ENCODE peak calls at places on chromosomes 3 and 15, in six cellular contexts. L is spleen, S is GM23338, Y is HCT116, U is stomach, K is vagina. C is an unnamed sample. For H3K4me1, the result is how much of the 10 kb centered on the place peaks cover.

GRCh38 chr3:189277711-189278110 is 105.9 kb downstream of the TPRG1 start:
- DNase-seq in L (no peak), K (no peak), Y (no peak), U (no peak), S (no peak), C (no peak)

GRCh38 chr3:55487376-55488241 is 503 bp upstream of the WNT5A start:
- DNase-seq in U (no peak), Y (no peak), S (peak), L (no peak), K (no peak), C (peak)

GRCh38 chr15:61681038-61681418 is 379.2 kb downstream of the VPS13C start:
- DNase-seq in U (no peak), Y (no peak), K (no peak), L (no peak), S (peak), C (no peak)

GRCh38 chr3:184466413-184466960 is 86.6 kb downstream of the CHRD start:
- DNase-seq in S (no peak), U (no peak), K (no peak), Y (no peak), L (no peak), C (peak)

GRCh38 chr3:179452166-179452544 is 885 bp upstream of the GNB4 start:
- DNase-seq in U (no peak), K (no peak), L (no peak), Y (no peak), S (peak), C (no peak)

GRCh38 chr3:11734-12133 is 184.8 kb upstream of the CHL1 start:
- DNase-seq in L (peak), S (peak), U (no peak), Y (no peak), K (no peak), C (no peak)

GRCh38 chr3:191383104-191383503 is 52.8 kb upstream of the UTS2B start:
- DNase-seq in S (no peak), Y (no peak), U (no peak), L (no peak), K (no peak), C (no peak)

GRCh38 chr15:101807345-101807945 is 4.1 kb downstream of the OR4F6 start:
- DNase-seq in K (no peak), U (no peak), S (no peak), L (no peak), Y (no peak), C (no peak)

GRCh38 chr15:59792359-59792758 is 103.2 kb upstream of the BNIP2 start:
- DNase-seq in U (no peak), L (no peak), Y (no peak), K (no peak), S (peak), C (no peak)

GRCh38 chr3:69385033-69385722 is 710 bp downstream of the FRMD4B start:
- DNase-seq in U (no peak), K (no peak), Y (no peak), L (no peak), S (no peak), C (no peak)

GRCh38 chr15:75758071-75758872 is 45.6 kb upstream of the CSPG4 start:
- DNase-seq in U (peak), Y (peak), L (peak), S (peak), K (no peak), C (peak)

GRCh38 chr15:46441294-46442062 is 806.6 kb downstream of the SQOR start:
- DNase-seq in Y (no peak), U (no peak), K (no peak), S (no peak), L (no peak), C (no peak)

GRCh38 chr3:58986654-58987053 is 63.2 kb downstream of the CFAP20DC start:
- DNase-seq in U (no peak), K (no peak), L (no peak), Y (no peak), S (no peak), C (no peak)

GRCh38 chr3:88188436-88188835 is 38.7 kb downstream of the C3orf38 start:
- DNase-seq in L (no peak), U (no peak), Y (no peak), S (no peak), K (no peak), C (no peak)

GRCh38 chr3:71421820-71422566 is 161.5 kb downstream of the FOXP1 start:
- DNase-seq in L (peak), K (no peak), S (no peak), Y (no peak), U (no peak), C (no peak)

GRCh38 chr15:32688151-32688639 is 29.6 kb upstream of the GREM1 start:
- DNase-seq in U (peak), Y (no peak), K (no peak), L (no peak), S (no peak), C (no peak)

GRCh38 chr3:104536715-104537114 is 830.0 kb upstream of the ALCAM start:
- DNase-seq in U (no peak), S (no peak), L (no peak), K (no peak), Y (no peak), C (no peak)

GRCh38 chr3:185979721-185980121 is 41.9 kb upstream of the TRA2B start:
- DNase-seq in K (no peak), L (no peak), U (no peak), Y (no peak), S (peak), C (no peak)

GRCh38 chr3:52204337-52205073 is 6.5 kb downstream of the ALAS1 start:
- DNase-seq in S (no peak), K (no peak), U (peak), Y (no peak), L (peak), C (peak)

GRCh38 chr15:93042691-93043378 is 46.2 kb downstream of the RGMA start:
- DNase-seq in K (no peak), Y (no peak), L (peak), S (no peak), U (no peak), C (no peak)

GRCh38 chr3:169863458-169863899 is 6.3 kb downstream of the LRRC31 start:
- DNase-seq in S (peak), U (peak), Y (peak), K (no peak), L (no peak), C (peak)

GRCh38 chr3:30747771-30748281 is 141.4 kb downstream of the TGFBR2 start:
- DNase-seq in U (no peak), K (no peak), Y (peak), L (no peak), S (peak), C (no peak)

GRCh38 chr3:147655236-147655635 is 246.1 kb downstream of the ZIC1 start:
- DNase-seq in S (no peak), L (no peak), Y (no peak), U (no peak), K (no peak), C (no peak)

GRCh38 chr15:66830358-66830757 is 128.3 kb downstream of the SMAD6 start:
- DNase-seq in S (no peak), K (no peak), U (no peak), L (no peak), Y (no peak), C (no peak)

DNA sequence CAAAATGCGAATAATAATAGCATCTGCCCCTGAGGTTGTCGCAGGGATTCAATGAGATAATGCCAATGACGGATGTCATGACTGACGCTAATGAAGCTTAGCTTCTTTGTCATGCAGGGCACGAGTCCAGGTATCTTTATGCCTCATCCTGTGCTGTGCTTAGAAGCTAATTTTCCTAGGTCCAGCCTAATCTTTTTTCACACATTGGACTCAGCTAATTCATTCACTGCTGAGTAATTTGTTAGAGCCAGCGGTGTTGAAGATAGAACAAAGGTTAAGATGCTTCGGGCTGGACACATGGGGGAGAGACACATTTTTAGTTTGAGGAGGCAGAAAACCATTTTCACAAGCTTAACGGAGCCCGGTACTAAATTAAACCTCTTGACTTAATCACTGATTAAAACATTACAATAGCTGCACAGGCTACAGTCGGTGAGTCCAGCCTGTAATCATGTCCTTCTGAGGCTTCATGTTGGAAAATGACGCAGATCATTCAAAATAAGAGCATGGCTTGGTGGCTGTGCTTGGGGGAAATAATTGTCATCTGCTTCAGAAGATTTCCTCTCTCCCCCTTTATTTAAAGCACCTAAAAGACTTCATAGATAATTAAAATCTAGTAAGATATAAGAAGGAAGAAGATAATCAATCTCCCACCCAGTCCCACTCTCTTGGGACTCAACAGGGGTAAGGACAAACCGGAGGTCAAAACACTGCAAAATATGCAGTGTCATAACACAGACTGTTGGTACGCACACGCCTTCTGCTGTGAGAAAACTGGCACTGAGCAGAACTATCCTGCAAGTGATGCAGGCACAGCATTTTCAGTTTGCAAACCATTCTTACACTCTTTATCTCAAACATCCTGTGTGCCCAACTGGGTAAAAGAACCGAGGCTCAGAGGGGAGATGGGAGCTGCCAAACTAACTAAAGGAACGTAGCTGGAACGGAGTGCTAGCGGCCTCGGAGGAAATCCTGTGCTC is 3.3 kb upstream of the CCDC174 start:
- DNase-seq in K (no peak), L (no peak), S (no peak), U (no peak), Y (no peak), C (no peak)
- TF ChIP-seq POLR2AphosphoS5 in K (no peak), L (no peak), S (no peak), U (no peak), Y (no peak), C (no peak)

GRCh38 chr15:90062023-90062728 is 40.1 kb downstream of the IDH2 start:
- DNase-seq in L (no peak), S (peak), Y (no peak), K (no peak), U (peak), C (peak)
- H3K4me1 ChIP-seq in L (half or more), S (under half), Y (under half), K (half or more), U (half or more), C (half or more)

DNA sequence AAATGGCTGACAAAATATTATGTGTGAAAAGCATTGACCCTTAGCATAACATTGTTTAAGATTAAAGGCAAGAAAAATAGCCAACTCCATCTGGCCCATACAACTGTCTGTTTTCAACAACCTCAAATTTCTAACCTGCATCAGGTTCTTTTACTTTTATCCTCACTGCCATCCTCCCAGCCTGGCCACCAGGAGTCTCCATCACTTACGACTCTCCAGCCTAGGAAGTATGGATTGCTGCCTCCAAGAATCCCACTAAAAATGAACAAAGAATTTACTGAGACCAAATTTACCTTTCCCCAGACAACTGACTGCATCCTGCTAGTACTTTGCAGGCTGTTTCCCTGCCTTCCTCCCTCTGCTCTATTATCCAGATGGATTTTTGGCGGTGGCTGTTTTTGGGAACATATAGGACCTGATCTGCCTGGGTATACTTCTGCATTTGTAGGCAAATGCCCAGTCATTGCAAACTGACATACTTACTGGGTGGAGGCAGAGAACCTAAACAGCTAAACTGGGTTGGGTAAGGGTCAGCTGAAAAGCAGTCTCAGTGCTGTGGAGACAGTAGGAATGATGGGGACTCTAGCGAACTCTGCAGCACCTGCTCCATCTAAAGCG is 144.2 kb downstream of the GHSR start:
- DNase-seq in K (no peak), Y (no peak), L (no peak), U (no peak), S (peak), C (no peak)
- H3K4me3 ChIP-seq in K (no peak), Y (no peak), L (no peak), U (no peak), S (no peak), C (no peak)

GRCh38 chr3:28901029-28901428 is 379.8 kb upstream of the RBMS3 start:
- DNase-seq in S (no peak), K (no peak), U (no peak), L (no peak), Y (no peak), C (no peak)
- TF ChIP-seq POLR2AphosphoS5 in S (no peak), K (no peak), U (no peak), L (no peak), Y (no peak), C (no peak)

GRCh38 chr3:160556141-160556540 is 9.2 kb downstream of the KPNA4 start:
- DNase-seq in K (no peak), S (no peak), U (no peak), Y (no peak), L (no peak), C (no peak)

GRCh38 chr3:160562952-160563351 is 2.4 kb downstream of the KPNA4 start:
- DNase-seq in U (no peak), Y (no peak), L (no peak), S (no peak), K (no peak), C (no peak)

GRCh38 chr3:160554980-160555379 is 10.4 kb downstream of the KPNA4 start:
- DNase-seq in U (no peak), K (no peak), S (no peak), L (no peak), Y (no peak), C (no peak)

GRCh38 chr3:160553829-160554228 is 11.5 kb downstream of the KPNA4 start:
- DNase-seq in S (no peak), L (no peak), U (no peak), K (no peak), Y (no peak), C (no peak)

DNA sequence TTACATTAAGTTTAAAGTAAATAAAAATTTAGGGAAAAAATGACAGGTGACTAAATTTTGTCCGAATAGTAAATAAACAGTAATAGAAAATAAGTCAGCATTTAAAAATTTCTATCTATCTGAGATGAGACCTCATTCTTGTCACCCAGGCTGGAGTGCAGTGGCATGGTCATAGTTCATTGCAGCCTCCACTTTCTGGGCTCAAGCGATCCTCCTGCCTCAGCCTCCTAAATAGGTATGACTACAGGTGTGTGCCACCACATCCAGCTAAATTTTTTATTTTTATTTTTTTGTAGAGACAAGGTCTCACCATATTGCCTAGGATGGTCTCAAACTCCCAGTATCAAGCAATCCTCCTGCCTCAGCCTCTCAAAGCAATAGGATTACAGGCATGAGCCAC is 7.8 kb downstream of the KPNA4 start:
- DNase-seq in K (no peak), S (no peak), U (no peak), L (no peak), Y (no peak), C (no peak)
- H3K4me1 ChIP-seq in K (half or more), S (under half), U (under half), L (half or more), Y (under half), C (half or more)

DNA sequence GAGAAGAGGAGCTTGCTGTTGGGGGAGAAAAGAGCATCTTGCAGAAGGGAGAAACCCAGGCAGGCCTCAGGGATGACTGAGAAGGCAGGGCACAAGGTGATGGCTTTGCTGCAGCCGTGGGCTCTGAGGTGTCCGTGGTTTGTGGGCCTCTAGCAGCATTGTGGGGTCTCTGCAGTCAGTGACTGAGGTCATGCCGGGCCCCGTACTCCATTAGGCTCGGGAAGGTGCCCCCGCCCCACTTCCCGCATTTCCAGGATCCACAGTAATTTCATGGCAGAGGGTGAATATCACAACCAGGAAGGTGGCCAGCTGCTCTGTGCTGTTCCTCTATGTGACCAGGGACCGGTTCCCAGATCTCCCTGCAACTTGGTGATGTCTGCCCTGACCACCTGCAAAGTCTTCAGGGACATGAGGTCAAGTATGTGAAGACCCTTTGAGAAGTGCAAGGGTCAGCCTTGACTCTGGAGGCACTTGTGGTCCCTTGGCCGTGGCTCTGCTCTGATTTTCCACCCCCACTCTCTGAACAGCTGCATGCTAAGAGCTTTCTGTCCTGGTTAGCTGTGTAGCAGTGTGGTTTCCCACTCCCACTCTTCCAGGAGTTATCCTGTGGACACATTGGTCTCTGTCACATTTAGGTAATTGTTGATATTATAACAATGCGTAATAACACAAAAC is 3.6 kb downstream of the KLF13 start:
- DNase-seq in K (no peak), S (no peak), Y (no peak), L (peak), U (no peak), C (no peak)
- H3K4me3 ChIP-seq in K (no peak), S (peak), Y (no peak), L (no peak), U (peak), C (no peak)

DNA sequence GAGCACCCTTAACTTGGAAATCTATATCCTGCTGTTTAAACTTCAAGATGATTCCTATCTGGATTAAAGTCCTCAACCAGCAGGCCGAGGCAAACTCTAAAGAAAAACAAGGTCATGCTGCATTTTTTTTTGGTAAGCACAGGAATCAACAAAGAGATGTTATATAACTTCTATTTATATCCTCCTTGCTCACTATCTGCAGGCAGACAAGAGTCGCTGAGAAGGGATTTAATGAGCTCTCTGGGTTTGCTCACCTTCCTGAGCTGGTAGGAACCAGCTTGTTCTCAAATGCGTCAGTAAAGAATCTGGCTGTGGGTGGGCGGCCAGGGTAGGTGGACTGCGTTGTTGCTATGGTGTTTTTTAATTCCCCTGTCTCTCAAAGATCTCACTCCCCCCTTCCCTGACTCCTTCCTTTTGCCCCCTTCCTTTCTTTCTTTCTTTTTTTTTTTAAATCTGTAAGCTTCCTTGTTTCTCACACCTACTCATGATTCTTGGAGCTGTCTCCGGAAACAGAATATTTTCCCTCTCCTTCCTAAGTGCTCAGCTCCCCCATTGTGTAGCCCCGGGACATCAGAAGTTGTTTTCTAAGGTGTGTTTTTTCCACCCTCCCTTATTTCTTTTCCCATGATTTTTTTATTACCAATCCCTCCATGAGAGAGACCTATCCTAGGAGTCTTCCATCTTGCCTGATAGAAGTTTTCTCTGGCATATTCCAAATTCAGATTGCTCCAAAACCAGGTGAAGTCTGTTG is 228.8 kb upstream of the BHLHE40 start:
- DNase-seq in S (no peak), K (no peak), U (no peak), Y (no peak), L (no peak), C (no peak)
- TF ChIP-seq POLR2AphosphoS5 in S (no peak), K (no peak), U (no peak), Y (no peak), L (no peak), C (peak)

C was measured in transverse colon.